ENCODE peak calls at places on chromosomes 13 and 19, in six cellular contexts. One of them, this sample, is unnamed.

GRCh38 chr13:72121466-72121865 is 254.5 kb upstream of the DACH1 start:
- DNase-seq in RWPE2: no peak
- DNase-seq in activated T-cell treated with anti-CD3 and anti-CD28 coated beads, Interleukin-2, amount 50 U/mL, for 72 hours: no peak
- DNase-seq in NCI-H2029: no peak
- DNase-seq in NCI-H446: no peak
- DNase-seq in stimulated activated CD8-positive, alpha-beta memory T cell treated with anti-CD3 and anti-CD28 coated beads, Interleukin-4, amount 100 ng/mL, for 1 hour: no peak
- DNase-seq in this sample: no peak

GRCh38 chr13:109157275-109157674 is 527.9 kb downstream of the MYO16 start:
- DNase-seq in RWPE2: no peak
- DNase-seq in activated T-cell treated with anti-CD3 and anti-CD28 coated beads, Interleukin-2, amount 50 U/mL, for 72 hours: no peak
- DNase-seq in NCI-H2029: no peak
- DNase-seq in NCI-H446: no peak
- DNase-seq in stimulated activated CD8-positive, alpha-beta memory T cell treated with anti-CD3 and anti-CD28 coated beads, Interleukin-4, amount 100 ng/mL, for 1 hour: no peak
- DNase-seq in this sample: no peak

GRCh38 chr19:12187625-12188024 is 24.7 kb downstream of the ZNF136 start:
- DNase-seq in RWPE2: no peak
- DNase-seq in activated T-cell treated with anti-CD3 and anti-CD28 coated beads, Interleukin-2, amount 50 U/mL, for 72 hours: no peak
- DNase-seq in NCI-H2029: no peak
- DNase-seq in NCI-H446: no peak
- DNase-seq in stimulated activated CD8-positive, alpha-beta memory T cell treated with anti-CD3 and anti-CD28 coated beads, Interleukin-4, amount 100 ng/mL, for 1 hour: no peak
- DNase-seq in this sample: no peak

GRCh38 chr13:64723735-64724134 is 2506.4 kb downstream of the PCDH9 start:
- DNase-seq in RWPE2: peak; percentile 47
- DNase-seq in activated T-cell treated with anti-CD3 and anti-CD28 coated beads, Interleukin-2, amount 50 U/mL, for 72 hours: no peak
- DNase-seq in NCI-H2029: no peak
- DNase-seq in NCI-H446: no peak
- DNase-seq in stimulated activated CD8-positive, alpha-beta memory T cell treated with anti-CD3 and anti-CD28 coated beads, Interleukin-4, amount 100 ng/mL, for 1 hour: no peak
- DNase-seq in this sample: no peak

GRCh38 chr19:2549701-2550191 is 73.8 kb downstream of the GADD45B start:
- DNase-seq in RWPE2: no peak
- DNase-seq in activated T-cell treated with anti-CD3 and anti-CD28 coated beads, Interleukin-2, amount 50 U/mL, for 72 hours: no peak
- DNase-seq in NCI-H2029: no peak
- DNase-seq in NCI-H446: no peak
- DNase-seq in stimulated activated CD8-positive, alpha-beta memory T cell treated with anti-CD3 and anti-CD28 coated beads, Interleukin-4, amount 100 ng/mL, for 1 hour: no peak
- DNase-seq in this sample: peak; percentile 82

GRCh38 chr13:90951663-90952062 is 395.8 kb upstream of the MIR17HG start:
- DNase-seq in RWPE2: no peak
- DNase-seq in activated T-cell treated with anti-CD3 and anti-CD28 coated beads, Interleukin-2, amount 50 U/mL, for 72 hours: no peak
- DNase-seq in NCI-H2029: no peak
- DNase-seq in NCI-H446: no peak
- DNase-seq in stimulated activated CD8-positive, alpha-beta memory T cell treated with anti-CD3 and anti-CD28 coated beads, Interleukin-4, amount 100 ng/mL, for 1 hour: no peak
- DNase-seq in this sample: no peak

GRCh38 chr19:16040642-16041041 is 35.7 kb upstream of the TPM4 start:
- DNase-seq in RWPE2: no peak
- DNase-seq in activated T-cell treated with anti-CD3 and anti-CD28 coated beads, Interleukin-2, amount 50 U/mL, for 72 hours: no peak
- DNase-seq in NCI-H2029: no peak
- DNase-seq in NCI-H446: no peak
- DNase-seq in stimulated activated CD8-positive, alpha-beta memory T cell treated with anti-CD3 and anti-CD28 coated beads, Interleukin-4, amount 100 ng/mL, for 1 hour: no peak
- DNase-seq in this sample: no peak

GRCh38 chr19:38057954-38058690 is 151.1 kb downstream of the SIPA1L3 start:
- DNase-seq in RWPE2: no peak
- DNase-seq in activated T-cell treated with anti-CD3 and anti-CD28 coated beads, Interleukin-2, amount 50 U/mL, for 72 hours: no peak
- DNase-seq in NCI-H2029: peak; percentile 95
- DNase-seq in NCI-H446: peak; percentile 60
- DNase-seq in stimulated activated CD8-positive, alpha-beta memory T cell treated with anti-CD3 and anti-CD28 coated beads, Interleukin-4, amount 100 ng/mL, for 1 hour: no peak
- DNase-seq in this sample: no peak

GRCh38 chr19:5048091-5048726 is 79.3 kb downstream of the KDM4B start:
- DNase-seq in RWPE2: no peak
- DNase-seq in activated T-cell treated with anti-CD3 and anti-CD28 coated beads, Interleukin-2, amount 50 U/mL, for 72 hours: peak; percentile 73
- DNase-seq in NCI-H2029: peak; percentile 70
- DNase-seq in NCI-H446: peak; percentile 83
- DNase-seq in stimulated activated CD8-positive, alpha-beta memory T cell treated with anti-CD3 and anti-CD28 coated beads, Interleukin-4, amount 100 ng/mL, for 1 hour: peak; percentile 30
- DNase-seq in this sample: peak; percentile 87

GRCh38 chr19:22617614-22618325 is 16.4 kb upstream of the ZNF492 start:
- DNase-seq in RWPE2: no peak
- DNase-seq in activated T-cell treated with anti-CD3 and anti-CD28 coated beads, Interleukin-2, amount 50 U/mL, for 72 hours: no peak
- DNase-seq in NCI-H2029: no peak
- DNase-seq in NCI-H446: no peak
- DNase-seq in stimulated activated CD8-positive, alpha-beta memory T cell treated with anti-CD3 and anti-CD28 coated beads, Interleukin-4, amount 100 ng/mL, for 1 hour: no peak
- DNase-seq in this sample: peak; percentile 55

GRCh38 chr13:47548294-47548825 is 452.7 kb downstream of the SUCLA2 start:
- DNase-seq in RWPE2: no peak
- DNase-seq in activated T-cell treated with anti-CD3 and anti-CD28 coated beads, Interleukin-2, amount 50 U/mL, for 72 hours: no peak
- DNase-seq in NCI-H2029: no peak
- DNase-seq in NCI-H446: no peak
- DNase-seq in stimulated activated CD8-positive, alpha-beta memory T cell treated with anti-CD3 and anti-CD28 coated beads, Interleukin-4, amount 100 ng/mL, for 1 hour: no peak
- DNase-seq in this sample: no peak

GRCh38 chr13:101893021-101893420 is 440.5 kb downstream of the ITGBL1 start:
- DNase-seq in RWPE2: no peak
- DNase-seq in activated T-cell treated with anti-CD3 and anti-CD28 coated beads, Interleukin-2, amount 50 U/mL, for 72 hours: no peak
- DNase-seq in NCI-H2029: no peak
- DNase-seq in NCI-H446: no peak
- DNase-seq in stimulated activated CD8-positive, alpha-beta memory T cell treated with anti-CD3 and anti-CD28 coated beads, Interleukin-4, amount 100 ng/mL, for 1 hour: no peak
- DNase-seq in this sample: no peak

GRCh38 chr19:45340899-45341453 is 426 bp downstream of the KLC3 start:
- DNase-seq in RWPE2: no peak
- DNase-seq in activated T-cell treated with anti-CD3 and anti-CD28 coated beads, Interleukin-2, amount 50 U/mL, for 72 hours: no peak
- DNase-seq in NCI-H2029: no peak
- DNase-seq in NCI-H446: no peak
- DNase-seq in stimulated activated CD8-positive, alpha-beta memory T cell treated with anti-CD3 and anti-CD28 coated beads, Interleukin-4, amount 100 ng/mL, for 1 hour: no peak
- DNase-seq in this sample: no peak

GRCh38 chr19:54660967-54661366 is 1.8 kb upstream of the LILRB4 start:
- DNase-seq in RWPE2: no peak
- DNase-seq in activated T-cell treated with anti-CD3 and anti-CD28 coated beads, Interleukin-2, amount 50 U/mL, for 72 hours: no peak
- DNase-seq in NCI-H2029: no peak
- DNase-seq in NCI-H446: no peak
- DNase-seq in stimulated activated CD8-positive, alpha-beta memory T cell treated with anti-CD3 and anti-CD28 coated beads, Interleukin-4, amount 100 ng/mL, for 1 hour: no peak
- DNase-seq in this sample: no peak

GRCh38 chr19:19552811-19553210 is 14.7 kb downstream of the CILP2 start:
- DNase-seq in RWPE2: peak; percentile 43
- DNase-seq in activated T-cell treated with anti-CD3 and anti-CD28 coated beads, Interleukin-2, amount 50 U/mL, for 72 hours: no peak
- DNase-seq in NCI-H2029: no peak
- DNase-seq in NCI-H446: no peak
- DNase-seq in stimulated activated CD8-positive, alpha-beta memory T cell treated with anti-CD3 and anti-CD28 coated beads, Interleukin-4, amount 100 ng/mL, for 1 hour: no peak
- DNase-seq in this sample: no peak

GRCh38 chr19:11649941-11650340 is 52.7 kb downstream of the ZNF627 start:
- DNase-seq in RWPE2: no peak
- DNase-seq in activated T-cell treated with anti-CD3 and anti-CD28 coated beads, Interleukin-2, amount 50 U/mL, for 72 hours: no peak
- DNase-seq in NCI-H2029: no peak
- DNase-seq in NCI-H446: no peak
- DNase-seq in stimulated activated CD8-positive, alpha-beta memory T cell treated with anti-CD3 and anti-CD28 coated beads, Interleukin-4, amount 100 ng/mL, for 1 hour: no peak
- DNase-seq in this sample: no peak

GRCh38 chr19:18416778-18417249 is 2.4 kb upstream of the SSBP4 start:
- DNase-seq in RWPE2: peak; percentile 79
- DNase-seq in activated T-cell treated with anti-CD3 and anti-CD28 coated beads, Interleukin-2, amount 50 U/mL, for 72 hours: peak; percentile 52
- DNase-seq in NCI-H2029: peak; percentile 78
- DNase-seq in NCI-H446: peak; percentile 22
- DNase-seq in stimulated activated CD8-positive, alpha-beta memory T cell treated with anti-CD3 and anti-CD28 coated beads, Interleukin-4, amount 100 ng/mL, for 1 hour: no peak
- DNase-seq in this sample: peak; percentile 93

GRCh38 chr19:46514589-46515289 is 19.1 kb upstream of the PNMA8B start:
- DNase-seq in RWPE2: no peak
- DNase-seq in activated T-cell treated with anti-CD3 and anti-CD28 coated beads, Interleukin-2, amount 50 U/mL, for 72 hours: no peak
- DNase-seq in NCI-H2029: no peak
- DNase-seq in NCI-H446: no peak
- DNase-seq in stimulated activated CD8-positive, alpha-beta memory T cell treated with anti-CD3 and anti-CD28 coated beads, Interleukin-4, amount 100 ng/mL, for 1 hour: no peak
- DNase-seq in this sample: no peak

GRCh38 chr13:97660488-97661086 is 226.6 kb downstream of the RAP2A start:
- DNase-seq in RWPE2: no peak
- DNase-seq in activated T-cell treated with anti-CD3 and anti-CD28 coated beads, Interleukin-2, amount 50 U/mL, for 72 hours: no peak
- DNase-seq in NCI-H2029: no peak
- DNase-seq in NCI-H446: no peak
- DNase-seq in stimulated activated CD8-positive, alpha-beta memory T cell treated with anti-CD3 and anti-CD28 coated beads, Interleukin-4, amount 100 ng/mL, for 1 hour: no peak
- DNase-seq in this sample: no peak

GRCh38 chr13:38429916-38430315 is 80.3 kb downstream of the UFM1 start:
- DNase-seq in RWPE2: no peak
- DNase-seq in activated T-cell treated with anti-CD3 and anti-CD28 coated beads, Interleukin-2, amount 50 U/mL, for 72 hours: no peak
- DNase-seq in NCI-H2029: no peak
- DNase-seq in NCI-H446: no peak
- DNase-seq in stimulated activated CD8-positive, alpha-beta memory T cell treated with anti-CD3 and anti-CD28 coated beads, Interleukin-4, amount 100 ng/mL, for 1 hour: no peak
- DNase-seq in this sample: no peak

GRCh38 chr13:24277721-24278120 is 31.7 kb upstream of the C1QTNF9 start:
- DNase-seq in RWPE2: no peak
- DNase-seq in activated T-cell treated with anti-CD3 and anti-CD28 coated beads, Interleukin-2, amount 50 U/mL, for 72 hours: no peak
- DNase-seq in NCI-H2029: no peak
- DNase-seq in NCI-H446: no peak
- DNase-seq in stimulated activated CD8-positive, alpha-beta memory T cell treated with anti-CD3 and anti-CD28 coated beads, Interleukin-4, amount 100 ng/mL, for 1 hour: no peak
- DNase-seq in this sample: no peak

GRCh38 chr19:1001538-1002166 is 1.4 kb downstream of the GRIN3B start:
- DNase-seq in RWPE2: no peak
- DNase-seq in activated T-cell treated with anti-CD3 and anti-CD28 coated beads, Interleukin-2, amount 50 U/mL, for 72 hours: peak; percentile 84
- DNase-seq in NCI-H2029: no peak
- DNase-seq in NCI-H446: no peak
- DNase-seq in stimulated activated CD8-positive, alpha-beta memory T cell treated with anti-CD3 and anti-CD28 coated beads, Interleukin-4, amount 100 ng/mL, for 1 hour: peak; percentile 45
- DNase-seq in this sample: peak; percentile 74

GRCh38 chr19:38686530-38686888 is 39.1 kb downstream of the ACTN4 start:
- DNase-seq in RWPE2: no peak
- DNase-seq in activated T-cell treated with anti-CD3 and anti-CD28 coated beads, Interleukin-2, amount 50 U/mL, for 72 hours: peak; percentile 63
- DNase-seq in NCI-H2029: no peak
- DNase-seq in NCI-H446: no peak
- DNase-seq in stimulated activated CD8-positive, alpha-beta memory T cell treated with anti-CD3 and anti-CD28 coated beads, Interleukin-4, amount 100 ng/mL, for 1 hour: peak; percentile 11
- DNase-seq in this sample: no peak

GRCh38 chr13:111275382-111275781 is 45.1 kb upstream of the TEX29 start:
- DNase-seq in RWPE2: no peak
- DNase-seq in activated T-cell treated with anti-CD3 and anti-CD28 coated beads, Interleukin-2, amount 50 U/mL, for 72 hours: no peak
- DNase-seq in NCI-H2029: no peak
- DNase-seq in NCI-H446: no peak
- DNase-seq in stimulated activated CD8-positive, alpha-beta memory T cell treated with anti-CD3 and anti-CD28 coated beads, Interleukin-4, amount 100 ng/mL, for 1 hour: no peak
- DNase-seq in this sample: no peak

GRCh38 chr19:42271861-42272534 is 2.9 kb downstream of the CIC start:
- DNase-seq in RWPE2: peak; percentile 51
- DNase-seq in activated T-cell treated with anti-CD3 and anti-CD28 coated beads, Interleukin-2, amount 50 U/mL, for 72 hours: no peak
- DNase-seq in NCI-H2029: no peak
- DNase-seq in NCI-H446: no peak
- DNase-seq in stimulated activated CD8-positive, alpha-beta memory T cell treated with anti-CD3 and anti-CD28 coated beads, Interleukin-4, amount 100 ng/mL, for 1 hour: no peak
- DNase-seq in this sample: peak; percentile 28